ENCODE peak calls at places on chromosome 9, in six cellular contexts. One of them, this sample, is unnamed.
A peak's percentile ranks its signal among the peaks of the same experiment; 100 is the strongest.

GRCh38 chr9:21559402-21560280 is 77.5 kb upstream of the IFNE start:
- DNase-seq in GM12878: no peak
- DNase-seq in HepG2: no peak
- DNase-seq in SK-N-SH: peak; percentile 56
- DNase-seq in K562: no peak
- DNase-seq in H1: no peak
- DNase-seq in this sample: no peak

GRCh38 chr9:129306318-129306973 is 128.4 kb upstream of the IER5L start:
- DNase-seq in GM12878: no peak
- DNase-seq in HepG2: no peak
- DNase-seq in SK-N-SH: no peak
- DNase-seq in K562: no peak
- DNase-seq in H1: no peak
- DNase-seq in this sample: no peak

GRCh38 chr9:121021294-121021693 is 28.8 kb downstream of the C5 start:
- DNase-seq in GM12878: no peak
- DNase-seq in HepG2: no peak
- DNase-seq in SK-N-SH: no peak
- DNase-seq in K562: no peak
- DNase-seq in H1: no peak
- DNase-seq in this sample: no peak

GRCh38 chr9:129209580-129209979 is 31.5 kb upstream of the IER5L start:
- DNase-seq in GM12878: no peak
- DNase-seq in HepG2: no peak
- DNase-seq in SK-N-SH: no peak
- DNase-seq in K562: no peak
- DNase-seq in H1: no peak
- DNase-seq in this sample: no peak

GRCh38 chr9:971901-972511 is 4.4 kb upstream of the DMRT3 start:
- DNase-seq in GM12878: no peak
- DNase-seq in HepG2: no peak
- DNase-seq in SK-N-SH: peak; percentile 43
- DNase-seq in K562: no peak
- DNase-seq in H1: no peak
- DNase-seq in this sample: no peak

GRCh38 chr9:133058550-133059320 is 3.0 kb upstream of the CEL start:
- DNase-seq in GM12878: peak; percentile 13
- DNase-seq in HepG2: no peak
- DNase-seq in SK-N-SH: no peak
- DNase-seq in K562: peak; percentile 32
- DNase-seq in H1: no peak
- DNase-seq in this sample: no peak

GRCh38 chr9:12776775-12777055 is 1.9 kb downstream of the LURAP1L start:
- DNase-seq in GM12878: no peak
- DNase-seq in HepG2: no peak
- DNase-seq in SK-N-SH: no peak
- DNase-seq in K562: no peak
- DNase-seq in H1: no peak
- DNase-seq in this sample: no peak

GRCh38 chr9:21811914-21812313 is 9.5 kb downstream of the MTAP start:
- DNase-seq in GM12878: no peak
- DNase-seq in HepG2: no peak
- DNase-seq in SK-N-SH: no peak
- DNase-seq in K562: no peak
- DNase-seq in H1: no peak
- DNase-seq in this sample: no peak

GRCh38 chr9:105475302-105475701 is 27.5 kb downstream of the FSD1L start:
- DNase-seq in GM12878: no peak
- DNase-seq in HepG2: peak; percentile 39
- DNase-seq in SK-N-SH: no peak
- DNase-seq in K562: peak; percentile 21
- DNase-seq in H1: no peak
- DNase-seq in this sample: no peak

GRCh38 chr9:92100237-92100911 is 14.8 kb downstream of the SPTLC1 start:
- DNase-seq in GM12878: no peak
- DNase-seq in HepG2: no peak
- DNase-seq in SK-N-SH: no peak
- DNase-seq in K562: no peak
- DNase-seq in H1: peak; percentile 17
- DNase-seq in this sample: no peak

GRCh38 chr9:35516481-35516880 is 26.6 kb downstream of the RUSC2 start:
- DNase-seq in GM12878: no peak
- DNase-seq in HepG2: no peak
- DNase-seq in SK-N-SH: no peak
- DNase-seq in K562: no peak
- DNase-seq in H1: no peak
- DNase-seq in this sample: no peak

GRCh38 chr9:37998881-37999311 is 70.1 kb downstream of the SHB start:
- DNase-seq in GM12878: no peak
- DNase-seq in HepG2: no peak
- DNase-seq in SK-N-SH: no peak
- DNase-seq in K562: no peak
- DNase-seq in H1: no peak
- DNase-seq in this sample: peak; percentile 66

GRCh38 chr9:123162359-123163345 is 105.7 kb downstream of the STRBP start:
- DNase-seq in GM12878: no peak
- DNase-seq in HepG2: no peak
- DNase-seq in SK-N-SH: no peak
- DNase-seq in K562: no peak
- DNase-seq in H1: no peak
- DNase-seq in this sample: no peak

GRCh38 chr9:4359016-4359415 is 59.1 kb upstream of the GLIS3 start:
- DNase-seq in GM12878: no peak
- DNase-seq in HepG2: no peak
- DNase-seq in SK-N-SH: no peak
- DNase-seq in K562: no peak
- DNase-seq in H1: no peak
- DNase-seq in this sample: no peak

GRCh38 chr9:131407717-131408195 is 13.9 kb downstream of the PRRC2B start:
- DNase-seq in GM12878: no peak
- DNase-seq in HepG2: peak; percentile 44
- DNase-seq in SK-N-SH: no peak
- DNase-seq in K562: peak; percentile 53
- DNase-seq in H1: no peak
- DNase-seq in this sample: peak; percentile 77

GRCh38 chr9:120735415-120736126 is 21.3 kb upstream of the MEGF9 start:
- DNase-seq in GM12878: no peak
- DNase-seq in HepG2: peak; percentile 88
- DNase-seq in SK-N-SH: no peak
- DNase-seq in K562: no peak
- DNase-seq in H1: no peak
- DNase-seq in this sample: peak; percentile 98

GRCh38 chr9:121278535-121279169 is 10.7 kb downstream of the GSN start:
- DNase-seq in GM12878: peak; percentile 11
- DNase-seq in HepG2: no peak
- DNase-seq in SK-N-SH: peak; percentile 59
- DNase-seq in K562: peak; percentile 81
- DNase-seq in H1: no peak
- DNase-seq in this sample: peak; percentile 77

GRCh38 chr9:4084440-4084818 is 215.4 kb downstream of the GLIS3 start:
- DNase-seq in GM12878: no peak
- DNase-seq in HepG2: no peak
- DNase-seq in SK-N-SH: no peak
- DNase-seq in K562: no peak
- DNase-seq in H1: no peak
- DNase-seq in this sample: no peak

GRCh38 chr9:98118640-98119601 is at the start of gene TRIM14:
- DNase-seq in GM12878: no peak
- DNase-seq in HepG2: peak; percentile 69
- DNase-seq in SK-N-SH: peak; percentile 90
- DNase-seq in K562: peak; percentile 83
- DNase-seq in H1: peak; percentile 53
- DNase-seq in this sample: peak; percentile 66

GRCh38 chr9:119559986-119560385 is 190.8 kb upstream of the BRINP1 start:
- DNase-seq in GM12878: no peak
- DNase-seq in HepG2: no peak
- DNase-seq in SK-N-SH: no peak
- DNase-seq in K562: no peak
- DNase-seq in H1: no peak
- DNase-seq in this sample: no peak

GRCh38 chr9:113785334-113785733 is 90.8 kb upstream of the ZNF618 start:
- DNase-seq in GM12878: no peak
- DNase-seq in HepG2: no peak
- DNase-seq in SK-N-SH: no peak
- DNase-seq in K562: no peak
- DNase-seq in H1: no peak
- DNase-seq in this sample: no peak

GRCh38 chr9:129702563-129702962 is 37.1 kb downstream of the PRRX2 start:
- DNase-seq in GM12878: no peak
- DNase-seq in HepG2: no peak
- DNase-seq in SK-N-SH: no peak
- DNase-seq in K562: no peak
- DNase-seq in H1: no peak
- DNase-seq in this sample: no peak

DNA sequence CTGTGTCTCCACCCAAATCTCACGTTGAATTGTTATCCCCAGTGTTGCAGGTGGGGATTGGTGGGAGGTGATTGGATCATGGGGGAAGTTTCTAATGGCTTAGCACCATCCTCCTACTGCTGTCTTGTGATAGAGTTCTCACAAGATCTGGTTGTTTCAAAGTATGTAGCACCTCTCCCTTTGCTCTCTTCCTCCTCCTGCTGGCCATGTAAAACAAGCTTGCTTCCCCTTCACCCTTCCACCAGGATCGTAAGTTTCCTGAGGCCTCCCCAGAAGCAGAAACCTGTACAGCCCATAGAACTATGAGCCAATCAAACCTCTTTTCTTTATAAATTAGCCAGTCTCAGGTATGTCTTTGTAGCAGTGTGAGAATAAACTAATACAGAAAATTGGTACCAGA is 214.7 kb upstream of the C9orf72 start:
- DNase-seq in GM12878: no peak
- DNase-seq in HepG2: no peak
- DNase-seq in SK-N-SH: no peak
- DNase-seq in K562: no peak
- DNase-seq in H1: peak; percentile 17
- DNase-seq in this sample: no peak
- TF ChIP-seq CTCF in GM12878: no peak
- TF ChIP-seq CTCF in HepG2: no peak
- TF ChIP-seq CTCF in SK-N-SH: peak; percentile 21
- TF ChIP-seq CTCF in K562: no peak
- TF ChIP-seq CTCF in H1: peak; percentile 9
- TF ChIP-seq CTCF in this sample: no peak

DNA sequence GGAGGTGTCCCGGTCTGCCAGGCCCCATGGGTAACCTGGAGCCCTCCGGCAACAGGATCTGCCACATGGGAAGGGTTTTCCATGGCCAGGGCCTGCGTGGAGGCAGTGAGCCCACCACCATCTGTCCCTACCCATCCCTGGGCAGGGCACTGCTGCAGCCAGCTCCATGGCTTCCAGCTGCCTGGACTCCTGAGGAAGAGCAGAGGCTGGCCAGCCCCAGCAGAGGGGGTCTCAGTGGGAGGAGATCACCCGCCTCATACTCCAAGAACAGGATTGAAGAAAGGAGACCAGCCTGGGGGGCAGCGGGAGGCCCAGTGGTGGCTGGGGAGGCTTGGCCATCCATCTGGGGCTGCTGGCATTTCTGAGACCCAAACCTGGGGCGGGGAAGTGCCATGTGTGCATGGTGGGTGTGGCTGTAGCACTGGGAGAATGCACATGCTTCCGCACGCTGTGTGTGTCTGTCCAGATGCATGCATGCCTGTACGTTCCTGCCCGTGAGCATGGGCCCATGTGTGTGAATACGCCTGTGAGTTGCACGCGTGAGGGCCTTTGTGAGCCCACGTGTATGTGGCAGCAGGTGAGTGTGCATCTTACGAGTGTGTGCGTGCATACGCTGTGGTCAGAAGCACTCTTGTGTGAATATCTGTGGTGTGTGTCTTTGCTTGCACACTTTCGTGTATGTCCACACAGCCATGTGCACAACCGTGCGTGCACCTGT is 78.5 kb downstream of the LMX1B start:
- DNase-seq in GM12878: no peak
- DNase-seq in HepG2: no peak
- DNase-seq in SK-N-SH: no peak
- DNase-seq in K562: no peak
- DNase-seq in H1: no peak
- DNase-seq in this sample: no peak
- TF ChIP-seq GABPA in GM12878: no peak
- TF ChIP-seq GABPA in HepG2: no peak
- TF ChIP-seq GABPA in SK-N-SH: no peak
- TF ChIP-seq GABPA in K562: no peak
- TF ChIP-seq GABPA in H1: no peak
- TF ChIP-seq GABPA in this sample: no peak

GRCh38 chr9:19967567-19968459 is 179.0 kb upstream of the SLC24A2 start:
- DNase-seq in GM12878: no peak
- DNase-seq in HepG2: no peak
- DNase-seq in SK-N-SH: no peak
- DNase-seq in K562: no peak
- DNase-seq in H1: peak; percentile 33
- DNase-seq in this sample: no peak
- TF ChIP-seq CTCF in GM12878: no peak
- TF ChIP-seq CTCF in HepG2: no peak
- TF ChIP-seq CTCF in SK-N-SH: no peak
- TF ChIP-seq CTCF in K562: no peak
- TF ChIP-seq CTCF in H1: no peak
- TF ChIP-seq CTCF in this sample: no peak

DNA sequence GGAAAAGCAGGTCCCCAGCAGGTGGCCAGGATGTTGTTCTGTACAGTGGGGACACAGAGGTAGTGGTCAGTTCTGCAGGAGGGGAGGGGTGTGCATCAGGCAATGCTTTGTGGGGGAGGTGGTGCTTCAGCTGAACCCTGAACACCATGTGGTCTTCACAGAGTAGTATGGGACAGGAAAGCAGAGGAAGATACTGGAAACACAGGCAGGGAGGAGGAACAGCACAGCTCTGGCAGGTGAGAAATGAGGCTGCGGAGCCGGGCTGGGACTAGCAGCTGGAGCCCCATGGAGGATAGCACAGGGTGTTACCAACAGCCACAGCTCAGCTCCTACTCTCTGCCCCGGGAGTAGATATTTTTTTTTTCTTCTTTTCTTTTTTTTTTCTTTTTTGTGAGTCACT is 161.5 kb downstream of the ENTREP1 start:
- DNase-seq in GM12878: no peak
- DNase-seq in HepG2: no peak
- DNase-seq in SK-N-SH: no peak
- DNase-seq in K562: no peak
- DNase-seq in H1: no peak
- DNase-seq in this sample: no peak
- TF ChIP-seq GABPA in GM12878: no peak
- TF ChIP-seq GABPA in HepG2: no peak
- TF ChIP-seq GABPA in SK-N-SH: no peak
- TF ChIP-seq GABPA in K562: no peak
- TF ChIP-seq GABPA in H1: no peak
- TF ChIP-seq GABPA in this sample: no peak